ENCODE peak calls at places on chromosomes 16 and 17, in ten cellular contexts. E is endothelial cell of umbilical vein; N is activated T-helper 1 cell treated with Interleukin-2 at 50 U/mL for 16 hours; Z is stimulated activated CD4-positive, alpha-beta T cell treated with anti-CD3 and anti-CD28 coated beads, Interleukin-4, amount 100 ng/mL, for 1 hour; H is endothelial cell; P is dorsolateral prefrontal cortex; G is lower leg skin; R is NCI-H1092; L is hypothalamus; V is ascending aorta. T is an unnamed sample.

GRCh38 chr16:84367750-84368320 is 503 bp upstream of the ATP2C2 start:
- DNase-seq in P (no peak), R (no peak), H (no peak), L (no peak), E (no peak), N (no peak), Z (no peak), G (no peak), V (no peak), T (peak)

GRCh38 chr17:81960130-81960958 is 643 bp downstream of the NOTUM start:
- DNase-seq in Z (no peak), V (no peak), L (no peak), R (no peak), E (no peak), H (no peak), N (no peak), P (no peak), G (no peak), T (no peak)

GRCh38 chr16:4847774-4848587 is 700 bp downstream of the UBN1 start:
- DNase-seq in R (no peak), P (no peak), V (peak), Z (peak), E (peak), H (peak), N (peak), G (peak), L (peak), T (peak)

GRCh38 chr16:88298882-88299745 is 83.6 kb upstream of the ZNF469 start:
- DNase-seq in R (no peak), N (no peak), Z (no peak), E (peak), P (no peak), V (no peak), L (no peak), H (no peak), G (no peak), T (no peak)

GRCh38 chr17:41464682-41465081 is 2.5 kb downstream of the KRT32 start:
- DNase-seq in R (no peak), E (peak), G (peak), H (no peak), N (no peak), V (no peak), P (peak), L (peak), Z (no peak), T (peak)

GRCh38 chr17:67378444-67379250 is 1.6 kb downstream of the PITPNC1 start:
- DNase-seq in P (peak), N (peak), V (peak), L (peak), Z (peak), G (peak), H (peak), E (peak), R (peak), T (peak)

GRCh38 chr17:15914400-15915165 is 30.3 kb upstream of the ADORA2B start:
- DNase-seq in N (no peak), H (no peak), G (no peak), R (no peak), Z (no peak), V (no peak), P (no peak), E (no peak), L (no peak), T (no peak)

GRCh38 chr17:57639381-57639780 is 105.7 kb downstream of the CCDC182 start:
- DNase-seq in E (no peak), L (no peak), P (no peak), Z (no peak), H (no peak), R (no peak), G (no peak), V (no peak), N (no peak), T (no peak)

GRCh38 chr17:71444011-71444574 is 676.7 kb upstream of the SOX9 start:
- DNase-seq in G (no peak), Z (no peak), P (no peak), N (no peak), L (no peak), V (no peak), E (no peak), H (no peak), R (no peak), T (no peak)